ENCODE peak calls at places on chromosome 4, in four cellular contexts. B is OCI-LY7, T is left lung, I is stomach. K is an unnamed sample. For H3K4me1, the result is how much of the 10 kb centered on the place peaks cover.

GRCh38 chr4:58833126-58833525 is 1722.9 kb upstream of the IGFBP7 start:
- DNase-seq in B (no peak), I (no peak), T (no peak), K (no peak)

GRCh38 chr4:176969011-176969410 is 176.3 kb upstream of the VEGFC start:
- DNase-seq in I (no peak), B (no peak), T (no peak), K (no peak)

GRCh38 chr4:173189117-173189693 is 20.6 kb downstream of the GALNT7 start:
- DNase-seq in T (no peak), B (no peak), I (no peak), K (no peak)

GRCh38 chr4:106036334-106036733 is 141.1 kb downstream of the NPNT start:
- DNase-seq in B (no peak), I (no peak), T (no peak), K (no peak)

GRCh38 chr4:73544620-73545019 is 63.1 kb downstream of the AFM start:
- DNase-seq in B (no peak), T (no peak), I (no peak), K (no peak)

GRCh38 chr4:72888331-72888730 is 181.2 kb downstream of the COX18 start:
- DNase-seq in B (no peak), I (no peak), T (no peak), K (no peak)

GRCh38 chr4:113880240-113881028 is 99.0 kb downstream of the ARSJ start:
- DNase-seq in T (no peak), B (no peak), I (no peak), K (no peak)

GRCh38 chr4:156362581-156362980 is 408.9 kb upstream of the CTSO start:
- DNase-seq in B (no peak), I (no peak), T (no peak), K (no peak)

GRCh38 chr4:83285022-83285387 is 407 bp upstream of the COQ2 start:
- DNase-seq in I (no peak), T (no peak), B (peak), K (no peak)

GRCh38 chr4:164224871-164225270 is 529.1 kb upstream of the SMIM31 start:
- DNase-seq in T (no peak), B (no peak), I (no peak), K (no peak)

GRCh38 chr4:154354883-154355282 is 136.7 kb downstream of the DCHS2 start:
- DNase-seq in I (no peak), T (no peak), B (no peak), K (no peak)

GRCh38 chr4:69134471-69134870 is 38.2 kb downstream of the UGT2B7 start:
- DNase-seq in T (no peak), I (no peak), B (no peak), K (no peak)

GRCh38 chr4:112214397-112215264 is 17.0 kb upstream of the AP1AR start:
- DNase-seq in B (peak), I (no peak), T (no peak), K (no peak)

GRCh38 chr4:124583797-124584196 is 128.7 kb downstream of the ANKRD50 start:
- DNase-seq in B (no peak), T (no peak), I (no peak), K (no peak)

GRCh38 chr4:76305033-76305687 is 1.4 kb upstream of the STBD1 start:
- DNase-seq in I (no peak), B (no peak), T (no peak), K (no peak)

GRCh38 chr4:109979932-109980717 is 67.4 kb downstream of the EGF start:
- DNase-seq in I (no peak), T (no peak), B (no peak), K (no peak)

GRCh38 chr4:173370130-173370476 is 651 bp upstream of the SAP30 start:
- DNase-seq in I (no peak), T (peak), B (peak), K (peak)

GRCh38 chr4:171954650-171955049 is 141.4 kb downstream of the GALNTL6 start:
- DNase-seq in B (no peak), I (no peak), T (no peak), K (no peak)

GRCh38 chr4:151690884-151691283 is 69.9 kb downstream of the GATB start:
- DNase-seq in T (no peak), B (no peak), I (no peak), K (no peak)

GRCh38 chr4:151688785-151689043 is 72.1 kb downstream of the GATB start:
- DNase-seq in T (no peak), I (no peak), B (no peak), K (no peak)

GRCh38 chr4:151691639-151692442 is 69.0 kb downstream of the GATB start:
- DNase-seq in I (peak), T (no peak), B (no peak), K (no peak)

GRCh38 chr4:151689211-151689991 is 71.4 kb downstream of the GATB start:
- DNase-seq in T (no peak), B (no peak), I (no peak), K (no peak)

DNA sequence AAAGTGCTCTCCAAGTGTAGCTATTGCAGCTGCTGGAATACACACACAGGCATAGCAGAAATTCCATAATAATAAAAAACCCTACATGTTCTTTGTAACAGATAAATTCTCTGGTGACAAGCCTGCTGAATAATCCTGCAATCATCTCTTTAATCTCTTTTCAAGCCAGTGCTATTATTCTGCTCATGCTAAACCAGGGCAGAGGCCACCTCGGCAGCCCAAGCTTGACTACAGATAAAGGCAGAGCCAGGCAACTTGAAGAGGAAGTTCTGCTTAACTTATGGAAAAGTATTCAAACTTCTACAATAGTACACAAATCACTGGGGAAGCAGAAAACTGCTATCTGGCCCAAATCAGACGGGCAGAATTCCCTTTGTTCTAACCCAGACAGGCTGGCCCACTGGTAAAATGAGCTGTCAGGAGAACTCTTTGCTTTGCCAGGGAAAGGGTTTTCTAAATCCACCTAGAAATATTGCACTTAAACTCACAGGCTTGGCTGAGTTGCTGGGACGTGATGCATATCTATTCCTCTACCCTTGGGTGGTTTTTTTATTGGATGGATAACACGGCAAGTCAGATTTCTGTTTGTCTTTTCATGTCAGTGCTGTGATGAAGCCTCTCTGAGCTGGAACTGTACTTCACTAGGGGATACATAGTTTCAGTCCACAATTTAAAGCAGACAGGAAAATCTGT is 70.5 kb downstream of the GATB start:
- DNase-seq in B (no peak), I (peak), T (no peak), K (no peak)
- H3K4me1 ChIP-seq in B (under half), I (half or more), T (under half), K (under half)

GRCh38 chr4:152559641-152560040 is 23.7 kb upstream of the FBXW7 start:
- DNase-seq in B (no peak), I (no peak), T (no peak), K (no peak)
- H3K4me1 ChIP-seq in B (under half), I (under half), T (under half), K (under half)

GRCh38 chr4:48194986-48195773 is 61.1 kb upstream of the TXK start:
- DNase-seq in I (no peak), T (no peak), B (no peak), K (no peak)
- H3K4me1 ChIP-seq in I (under half), T (under half), B (half or more), K (under half)

GRCh38 chr4:152369203-152369902 is 166.5 kb downstream of the FBXW7 start:
- DNase-seq in I (no peak), T (no peak), B (no peak), K (no peak)
- H3K4me1 ChIP-seq in I (under half), T (under half), B (under half), K (under half)

DNA sequence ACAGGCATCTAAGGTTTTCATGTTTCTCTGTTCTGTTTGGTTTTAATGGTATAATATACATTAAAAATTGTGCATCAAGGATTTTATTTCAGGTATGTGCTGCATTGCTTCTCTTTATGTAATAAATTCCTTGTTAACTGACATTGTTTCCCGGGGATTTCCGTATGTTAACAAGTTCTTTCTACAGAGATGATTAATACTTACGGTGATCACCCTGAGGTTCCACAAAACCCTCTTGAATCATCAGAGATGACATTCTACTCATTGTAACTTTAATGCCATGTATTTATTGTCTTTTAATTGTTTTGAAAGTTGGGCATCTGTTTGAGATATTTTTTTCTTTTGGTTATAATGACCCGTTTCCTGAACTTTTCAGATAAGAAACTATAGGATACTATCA is 37.5 kb downstream of the ARHGAP10 start:
- DNase-seq in B (no peak), I (no peak), T (no peak), K (no peak)
- H3K4me1 ChIP-seq in B (under half), I (half or more), T (under half), K (under half)

GRCh38 chr4:107253090-107253489 is 217.0 kb upstream of the DKK2 start:
- DNase-seq in B (no peak), T (no peak), I (no peak), K (no peak)

GRCh38 chr4:107248571-107248970 is 212.5 kb upstream of the DKK2 start:
- DNase-seq in T (no peak), I (no peak), B (no peak), K (no peak)

GRCh38 chr4:107243141-107243779 is 207.1 kb upstream of the DKK2 start:
- DNase-seq in B (no peak), I (no peak), T (no peak), K (peak)

GRCh38 chr4:107252621-107253020 is 216.5 kb upstream of the DKK2 start:
- DNase-seq in I (no peak), T (no peak), B (no peak), K (no peak)

GRCh38 chr4:107247738-107248137 is 211.6 kb upstream of the DKK2 start:
- DNase-seq in T (no peak), B (no peak), I (no peak), K (no peak)
- H3K4me1 ChIP-seq in T (under half), B (under half), I (under half), K (under half)

GRCh38 chr4:2802618-2803531 is 10.0 kb downstream of the SH3BP2 start:
- DNase-seq in T (peak), B (no peak), I (no peak), K (no peak)
- H3K4me1 ChIP-seq in T (half or more), B (under half), I (half or more), K (half or more)

DNA sequence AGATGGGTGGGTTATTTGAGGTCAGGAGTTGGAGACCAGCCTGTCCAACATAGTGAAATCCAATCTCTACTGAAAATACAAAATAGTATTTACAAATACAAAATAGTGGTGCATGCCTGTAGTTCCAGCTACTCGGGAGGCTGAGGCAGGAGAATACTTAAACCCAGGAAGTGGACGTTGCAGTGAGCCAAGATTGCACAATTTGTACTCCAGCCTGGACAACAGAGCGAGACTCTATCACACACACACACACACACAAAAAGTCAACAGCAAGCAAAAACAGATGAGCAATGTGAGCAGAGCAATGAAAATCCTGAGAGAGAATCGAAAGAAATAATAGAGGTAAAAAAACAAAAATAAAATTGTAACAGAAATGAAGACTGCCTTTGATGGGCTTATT is 168.8 kb downstream of the PCDH18 start:
- DNase-seq in T (no peak), B (no peak), I (no peak), K (no peak)
- H3K4me1 ChIP-seq in T (under half), B (under half), I (under half), K (under half)

DNA sequence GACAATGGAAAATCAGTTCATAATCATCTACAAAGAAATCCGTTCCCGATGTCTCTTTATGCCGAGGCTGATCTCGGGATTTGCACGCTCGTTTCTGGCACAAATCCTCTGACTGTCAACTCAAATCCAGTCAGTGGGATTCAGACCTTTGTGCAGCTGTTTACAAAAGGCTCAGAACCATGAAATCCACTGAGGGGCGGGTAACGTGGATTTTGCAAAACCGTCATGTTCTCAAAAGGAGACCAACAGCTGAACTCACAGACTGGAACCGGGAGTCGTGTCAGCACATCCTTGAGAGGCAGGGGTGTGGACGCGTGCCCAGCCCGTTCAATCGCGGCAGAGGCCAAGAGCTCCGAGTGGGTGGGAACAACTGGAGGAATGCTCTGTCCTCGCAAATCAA is 46.4 kb downstream of the ACOX3 start:
- DNase-seq in T (no peak), I (peak), B (no peak), K (no peak)
- H3K4me1 ChIP-seq in T (under half), I (under half), B (under half), K (under half)